ENCODE peak calls at places on chromosomes 4 and X, in nine cellular contexts. Z, R, M, Q, O, T, Y, J and F are unnamed samples.

GRCh38 chrX:114964374-114964773 is 53.0 kb downstream of the IL13RA2 start:
- DNase-seq in R (no peak), T (no peak), Y (no peak), J (no peak), O (no peak), Q (no peak), M (no peak), Z (no peak), F (no peak)

GRCh38 chr4:140049024-140049923 is 104.7 kb downstream of the MAML3 start:
- DNase-seq in Y (peak), J (peak), O (peak), Z (no peak), M (no peak), Q (peak), R (peak), T (no peak), F (no peak)

GRCh38 chr4:124874172-124874450 is 161.6 kb upstream of the ANKRD50 start:
- DNase-seq in Z (no peak), M (no peak), J (no peak), R (no peak), T (no peak), Y (no peak), O (no peak), Q (no peak), F (no peak)

GRCh38 chr4:182880387-182881356 is 36.5 kb downstream of the DCTD start:
- DNase-seq in T (no peak), O (peak), R (peak), Y (no peak), M (no peak), Q (no peak), Z (no peak), J (no peak), F (no peak)

GRCh38 chrX:47030339-47030738 is 47.9 kb upstream of the RGN start:
- DNase-seq in Y (peak), J (peak), Z (no peak), O (no peak), R (no peak), Q (no peak), T (peak), M (no peak), F (no peak)

GRCh38 chr4:145909773-145910172 is 28.9 kb downstream of the ZNF827 start:
- DNase-seq in Q (no peak), T (no peak), J (no peak), Z (no peak), Y (peak), O (peak), R (peak), M (no peak), F (no peak)

GRCh38 chr4:14167876-14168510 is 540.5 kb upstream of the BOD1L1 start:
- DNase-seq in Q (no peak), Z (no peak), O (no peak), R (no peak), J (no peak), Y (no peak), M (no peak), T (no peak), F (no peak)

GRCh38 chr4:94764069-94764468 is 6.3 kb downstream of the BMPR1B start:
- DNase-seq in O (no peak), R (no peak), Y (no peak), Q (no peak), T (no peak), M (no peak), J (no peak), Z (no peak), F (no peak)

GRCh38 chr4:170336238-170336775 is 246.6 kb upstream of the AADAT start:
- DNase-seq in T (no peak), O (no peak), Y (no peak), R (no peak), J (no peak), M (no peak), Z (no peak), Q (no peak), F (no peak)

GRCh38 chrX:38999099-38999498 is 197.8 kb downstream of the MID1IP1 start:
- DNase-seq in M (no peak), T (no peak), Z (no peak), R (no peak), Y (no peak), O (no peak), J (no peak), Q (no peak), F (no peak)

GRCh38 chr4:52841707-52842456 is 20.2 kb upstream of the RASL11B start:
- DNase-seq in T (no peak), R (peak), Y (no peak), Q (no peak), O (no peak), M (no peak), Z (no peak), J (peak), F (no peak)
- TF ChIP-seq EP300 in T (no peak), R (no peak), Y (no peak), Q (no peak), O (no peak), M (no peak), Z (no peak), J (no peak), F (no peak)

DNA sequence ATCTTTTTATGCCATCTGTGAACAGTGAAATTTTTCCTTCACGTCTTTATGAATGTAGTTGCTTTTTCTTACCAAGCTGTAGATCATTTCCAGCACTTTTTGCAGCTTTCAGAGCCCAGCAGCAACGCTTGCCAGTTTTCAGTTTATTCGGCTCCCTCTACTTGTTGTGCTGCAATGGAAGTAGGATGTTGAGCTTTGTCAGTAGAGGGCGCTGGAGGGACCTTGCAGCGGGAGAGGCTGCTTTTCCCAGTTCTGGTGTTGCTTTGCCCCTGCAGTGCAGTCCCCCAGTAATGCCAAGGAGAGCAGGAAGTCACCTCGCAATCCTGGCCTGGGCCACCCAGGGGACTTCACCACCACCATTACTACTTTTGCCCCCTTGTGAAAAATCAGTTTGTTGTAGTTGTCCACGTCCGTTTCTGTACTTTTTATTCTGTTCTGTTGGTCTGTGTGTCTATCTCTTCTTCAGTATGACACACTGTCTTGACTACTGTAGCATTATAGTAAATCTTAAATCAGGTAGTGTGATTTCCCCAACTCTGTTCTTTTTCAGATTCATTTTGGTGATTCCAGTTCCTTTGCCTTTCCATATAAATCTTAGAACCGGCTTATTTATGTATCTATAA is 21.8 kb downstream of the CMC4 start:
- DNase-seq in O (peak), R (peak), M (no peak), T (peak), Y (peak), J (peak), Z (no peak), Q (peak), F (no peak)
- TF ChIP-seq CTCF in O (peak), R (no peak), M (peak), T (peak), Y (peak), J (peak), Z (peak), Q (no peak), F (peak)

GRCh38 chr4:121381148-121381462 is 287 bp upstream of the QRFPR start:
- DNase-seq in Z (no peak), O (no peak), T (no peak), Y (no peak), Q (no peak), M (no peak), J (no peak), R (no peak), F (no peak)

GRCh38 chr4:121379276-121379675 is 1.5 kb downstream of the QRFPR start:
- DNase-seq in R (no peak), M (no peak), O (no peak), T (no peak), Y (no peak), Z (no peak), Q (no peak), J (no peak), F (no peak)

GRCh38 chr4:121376541-121376940 is 4.3 kb downstream of the QRFPR start:
- DNase-seq in R (no peak), Y (no peak), Z (no peak), O (no peak), T (no peak), Q (no peak), M (no peak), J (no peak), F (no peak)

GRCh38 chr4:121377065-121377464 is 3.8 kb downstream of the QRFPR start:
- DNase-seq in R (no peak), M (no peak), J (no peak), Q (no peak), Z (no peak), Y (no peak), T (no peak), O (no peak), F (no peak)

DNA sequence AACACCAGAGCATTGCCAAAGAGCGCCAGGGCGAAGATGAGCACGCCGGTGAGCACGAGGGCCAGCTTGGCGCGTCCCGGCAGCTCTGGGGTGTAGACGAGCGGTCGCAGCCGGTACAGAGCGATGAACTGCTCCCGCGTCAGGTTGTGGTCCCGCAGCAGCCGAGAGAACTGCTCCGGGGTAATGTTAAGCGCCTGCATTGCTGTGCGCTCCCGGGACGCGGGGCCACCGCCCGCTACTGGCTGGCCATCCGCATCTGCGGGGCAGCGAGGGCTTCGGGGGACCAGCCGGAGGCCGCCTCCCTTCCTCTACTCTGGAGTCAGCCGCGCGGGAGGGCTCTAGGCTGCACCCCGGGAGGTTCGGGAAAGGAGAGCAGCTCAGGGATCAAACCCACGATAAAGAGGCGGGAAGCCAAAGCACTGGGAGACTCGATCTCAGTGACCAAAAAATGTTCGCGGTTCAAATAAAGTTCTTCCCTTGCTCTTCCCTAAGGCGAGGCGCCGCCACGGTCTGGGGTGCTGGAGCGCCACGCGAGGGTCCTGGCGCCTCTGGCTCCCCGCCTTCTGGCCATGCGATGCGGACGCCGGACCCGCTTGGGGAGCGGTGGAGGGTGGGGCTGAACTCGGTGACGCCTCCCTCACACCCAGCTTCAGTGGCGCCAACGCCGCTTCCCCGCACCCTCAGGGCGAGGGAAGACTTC is at the start of gene QRFPR:
- DNase-seq in M (peak), Y (peak), Q (no peak), J (peak), T (no peak), O (no peak), R (no peak), Z (no peak), F (no peak)
- H3K4me3 ChIP-seq in M (peak), Y (peak), Q (no peak), J (no peak), T (no peak), O (peak), R (peak), Z (no peak), F (peak)

DNA sequence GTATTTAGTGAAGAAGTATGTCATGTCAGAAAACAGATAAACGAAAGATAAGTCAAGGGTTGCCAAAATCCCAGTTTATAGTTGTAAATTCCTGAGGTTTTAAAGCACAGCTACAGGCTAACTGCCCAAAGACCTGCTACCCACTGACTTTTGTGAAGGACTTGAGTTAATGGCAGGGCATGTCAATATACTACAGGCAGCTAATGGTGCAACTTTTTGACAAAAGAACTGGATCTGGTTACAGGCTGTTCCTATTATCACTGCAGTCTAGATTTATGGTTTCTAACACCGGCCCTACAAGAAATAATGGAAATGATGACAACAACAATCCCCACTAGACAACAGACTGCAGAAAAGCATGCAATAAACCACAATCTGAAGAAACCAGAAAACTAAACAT is 6.4 kb downstream of the SCML2 start:
- DNase-seq in Y (no peak), T (no peak), M (no peak), R (no peak), Z (no peak), J (no peak), O (no peak), Q (no peak), F (no peak)
- TF ChIP-seq EP300 in Y (no peak), T (no peak), M (no peak), R (no peak), Z (no peak), J (no peak), O (no peak), Q (no peak), F (no peak)

GRCh38 chr4:7771056-7771455 is 168.6 kb downstream of the AFAP1 start:
- DNase-seq in Z (no peak), R (no peak), J (no peak), O (no peak), T (no peak), Y (no peak), Q (no peak), M (peak), F (no peak)

GRCh38 chr4:7772708-7773385 is 166.8 kb downstream of the AFAP1 start:
- DNase-seq in R (peak), O (peak), M (peak), J (no peak), Q (peak), Y (no peak), T (no peak), Z (peak), F (peak)

GRCh38 chr4:7769936-7770674 is 169.6 kb downstream of the AFAP1 start:
- DNase-seq in Q (no peak), Z (no peak), T (no peak), O (no peak), J (peak), M (peak), R (no peak), Y (peak), F (no peak)

GRCh38 chr4:7770675-7771050 is 169.0 kb downstream of the AFAP1 start:
- DNase-seq in M (no peak), T (no peak), O (no peak), R (no peak), Z (no peak), J (no peak), Q (no peak), Y (no peak), F (peak)

GRCh38 chr4:7771541-7772507 is 167.8 kb downstream of the AFAP1 start:
- DNase-seq in Q (no peak), R (no peak), Y (no peak), M (no peak), O (peak), J (peak), T (no peak), Z (no peak), F (no peak)
- TF ChIP-seq CTCF in Q (no peak), R (no peak), Y (no peak), M (no peak), O (no peak), J (no peak), T (no peak), Z (no peak), F (no peak)

DNA sequence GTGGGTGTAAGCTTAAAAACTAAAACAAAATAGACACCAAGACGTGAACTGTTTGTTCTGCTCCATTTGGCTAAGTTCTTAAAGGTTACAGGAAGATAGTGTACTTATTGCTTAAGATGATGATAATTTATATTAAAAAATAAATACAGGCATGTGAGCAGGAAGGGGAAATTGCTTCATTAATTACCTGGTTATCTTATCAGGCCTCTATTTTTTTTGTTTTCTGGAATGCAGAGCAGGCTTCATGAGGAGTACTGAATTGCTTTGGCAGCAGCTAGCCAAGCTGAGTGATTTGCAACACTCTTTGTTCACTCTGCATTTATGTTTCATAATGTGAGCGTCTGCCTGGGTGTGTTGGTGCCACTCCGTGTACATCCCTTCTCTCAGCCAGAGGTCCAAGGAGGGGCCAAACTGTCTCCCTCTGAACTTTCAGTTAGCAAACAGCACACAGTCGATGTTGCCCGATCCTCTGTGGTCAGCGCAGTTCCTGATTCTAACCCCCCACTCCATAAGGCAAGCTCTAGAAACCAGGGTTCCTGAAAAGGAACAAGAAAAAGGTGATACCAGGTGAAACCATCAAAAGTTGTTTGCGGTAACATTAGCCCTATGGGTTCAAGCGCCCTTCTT is 348.2 kb downstream of the SPRY1 start:
- DNase-seq in Q (peak), Z (no peak), J (no peak), Y (no peak), O (no peak), R (no peak), T (no peak), M (no peak), F (no peak)
- H3K4me3 ChIP-seq in Q (no peak), Z (no peak), J (no peak), Y (no peak), O (no peak), R (no peak), T (no peak), M (no peak), F (no peak)